ENCODE peak calls at places on chromosome 10, in eight cellular contexts. U is body of pancreas, O is psoas muscle, T is Panc1, N is small intestine, L is A549, A is tibial artery, D is tibial nerve. Y is an unnamed sample.

GRCh38 chr10:34377833-34378232 is 437.3 kb downstream of the PARD3 start:
- DNase-seq in U (no peak), O (no peak), T (no peak), N (no peak), L (no peak), A (no peak), D (no peak), Y (no peak)

GRCh38 chr10:72784551-72785421 is 92.8 kb downstream of the MCU start:
- DNase-seq in U (peak), O (peak), T (peak), N (no peak), L (peak), A (peak), D (peak), Y (no peak)

GRCh38 chr10:80176526-80176925 is 28.8 kb downstream of the ANXA11 start:
- DNase-seq in U (no peak), O (no peak), T (no peak), N (no peak), L (no peak), A (no peak), D (no peak), Y (no peak)

GRCh38 chr10:101038486-101038885 is 7.5 kb downstream of the SFXN3 start:
- DNase-seq in U (no peak), O (no peak), T (no peak), N (no peak), L (no peak), A (no peak), D (no peak), Y (no peak)

GRCh38 chr10:132412316-132413192 is 15.6 kb downstream of the PWWP2B start:
- DNase-seq in U (peak), O (peak), T (no peak), N (no peak), L (no peak), A (no peak), D (no peak), Y (peak)

GRCh38 chr10:127426746-127427145 is 122.4 kb upstream of the NPS start:
- DNase-seq in U (no peak), O (no peak), T (no peak), N (no peak), L (no peak), A (no peak), D (no peak), Y (no peak)

GRCh38 chr10:81479316-81479715 is 395.7 kb upstream of the NRG3 start:
- DNase-seq in U (no peak), O (no peak), T (no peak), N (no peak), L (peak), A (no peak), D (no peak), Y (no peak)

GRCh38 chr10:19250542-19250941 is 201.9 kb downstream of the MALRD1 start:
- DNase-seq in U (no peak), O (no peak), T (no peak), N (no peak), L (no peak), A (no peak), D (no peak), Y (no peak)

GRCh38 chr10:1403508-1404230 is 333.7 kb downstream of the ADARB2 start:
- DNase-seq in U (no peak), O (no peak), T (no peak), N (no peak), L (no peak), A (peak), D (no peak), Y (no peak)

GRCh38 chr10:110005716-110006115 is 2.1 kb upstream of the ADD3 start:
- DNase-seq in U (peak), O (no peak), T (no peak), N (peak), L (peak), A (peak), D (peak), Y (peak)

GRCh38 chr10:34985823-34986222 is 104.3 kb downstream of the CUL2 start:
- DNase-seq in U (no peak), O (no peak), T (no peak), N (peak), L (peak), A (no peak), D (no peak), Y (no peak)

GRCh38 chr10:49161411-49161997 is 26.7 kb downstream of the TMEM273 start:
- DNase-seq in U (no peak), O (no peak), T (no peak), N (peak), L (peak), A (peak), D (no peak), Y (no peak)

GRCh38 chr10:21895932-21896331 is 107.6 kb downstream of the DNAJC1 start:
- DNase-seq in U (no peak), O (no peak), T (no peak), N (no peak), L (no peak), A (no peak), D (no peak), Y (no peak)

GRCh38 chr10:3165196-3165595 is 7.4 kb downstream of the PITRM1 start:
- DNase-seq in U (no peak), O (no peak), T (no peak), N (no peak), L (no peak), A (no peak), D (no peak), Y (no peak)

GRCh38 chr10:132276706-132277105 is 31.0 kb downstream of the STK32C start:
- DNase-seq in U (no peak), O (no peak), T (no peak), N (no peak), L (no peak), A (no peak), D (no peak), Y (no peak)

GRCh38 chr10:86872757-86873156 is 84.7 kb downstream of the MMRN2 start:
- DNase-seq in U (no peak), O (no peak), T (no peak), N (no peak), L (no peak), A (no peak), D (peak), Y (no peak)

GRCh38 chr10:95873139-95873538 is 34.6 kb upstream of the CC2D2B start:
- DNase-seq in U (no peak), O (no peak), T (no peak), N (no peak), L (no peak), A (no peak), D (no peak), Y (no peak)
- H3K27ac ChIP-seq in U (no peak), O (no peak), T (no peak), N (no peak), L (no peak), A (no peak), D (no peak), Y (no peak)

GRCh38 chr10:5532231-5532605 is 7.5 kb downstream of the CALML3 start:
- DNase-seq in U (peak), O (peak), T (no peak), N (no peak), L (no peak), A (peak), D (no peak), Y (no peak)

GRCh38 chr10:5530412-5530806 is 5.6 kb downstream of the CALML3 start:
- DNase-seq in U (peak), O (peak), T (no peak), N (no peak), L (no peak), A (peak), D (no peak), Y (peak)

GRCh38 chr10:5530846-5531557 is 6.2 kb downstream of the CALML3 start:
- DNase-seq in U (peak), O (peak), T (no peak), N (no peak), L (no peak), A (peak), D (no peak), Y (peak)

GRCh38 chr10:5532618-5533097 is 7.9 kb downstream of the CALML3 start:
- DNase-seq in U (peak), O (no peak), T (no peak), N (no peak), L (no peak), A (peak), D (no peak), Y (peak)

GRCh38 chr10:5531558-5532230 is 6.9 kb downstream of the CALML3 start:
- DNase-seq in U (peak), O (peak), T (no peak), N (no peak), L (no peak), A (peak), D (no peak), Y (no peak)
- H3K27ac ChIP-seq in U (no peak), O (no peak), T (no peak), N (no peak), L (no peak), A (peak), D (no peak), Y (no peak)

GRCh38 chr10:11823122-11823988 is at the start of gene PROSER2:
- DNase-seq in U (peak), O (peak), T (no peak), N (peak), L (peak), A (no peak), D (peak), Y (peak)

GRCh38 chr10:11823989-11824346 is 812 bp downstream of the PROSER2 start:
- DNase-seq in U (no peak), O (no peak), T (no peak), N (no peak), L (no peak), A (no peak), D (no peak), Y (no peak)

GRCh38 chr10:11824376-11824775 is 1.2 kb downstream of the PROSER2 start:
- DNase-seq in U (no peak), O (no peak), T (no peak), N (no peak), L (no peak), A (no peak), D (no peak), Y (no peak)

GRCh38 chr10:11822031-11822756 is 962 bp upstream of the PROSER2 start:
- DNase-seq in U (no peak), O (no peak), T (no peak), N (no peak), L (no peak), A (no peak), D (no peak), Y (no peak)

DNA sequence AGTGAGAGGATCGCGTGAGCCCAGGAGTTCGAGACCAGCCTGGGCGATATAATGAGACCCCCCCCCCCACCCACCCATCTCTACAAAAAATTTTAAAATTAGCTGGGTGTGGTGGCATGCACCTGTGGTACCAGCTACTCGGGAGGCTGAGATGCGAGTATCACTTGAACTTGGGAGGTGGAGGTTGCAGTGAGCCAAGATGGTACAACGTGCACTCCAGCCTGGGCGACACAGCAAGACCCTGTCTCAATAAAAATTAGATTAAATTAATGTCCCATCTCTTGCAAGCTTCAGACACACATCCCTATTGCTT is 391 bp upstream of the PROSER2 start:
- DNase-seq in U (no peak), O (no peak), T (no peak), N (no peak), L (no peak), A (no peak), D (no peak), Y (no peak)
- H3K27ac ChIP-seq in U (peak), O (no peak), T (no peak), N (no peak), L (peak), A (no peak), D (peak), Y (peak)

DNA sequence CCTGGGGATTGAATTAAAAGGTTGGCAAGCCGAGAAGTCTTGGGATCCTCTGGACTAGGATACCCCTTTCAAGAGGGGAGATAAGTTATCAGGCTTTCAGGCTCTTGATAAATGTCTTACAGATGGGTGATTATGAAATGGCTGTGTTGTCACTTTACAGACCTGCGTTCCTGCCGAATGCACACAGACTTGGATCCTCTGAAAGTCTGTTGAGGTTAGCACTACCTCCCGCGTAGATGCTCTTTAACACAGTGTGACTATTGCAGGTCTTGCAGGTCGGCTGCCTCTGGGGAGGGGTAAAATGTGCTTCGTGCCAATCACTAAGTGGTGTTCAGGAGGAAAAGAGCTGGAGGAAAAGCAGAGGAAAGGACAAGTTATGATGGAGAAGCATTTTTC is 473.4 kb upstream of the AKR1E2 start:
- DNase-seq in U (peak), O (peak), T (no peak), N (no peak), L (no peak), A (peak), D (peak), Y (no peak)
- H3K27ac ChIP-seq in U (no peak), O (no peak), T (peak), N (no peak), L (peak), A (peak), D (peak), Y (no peak)

DNA sequence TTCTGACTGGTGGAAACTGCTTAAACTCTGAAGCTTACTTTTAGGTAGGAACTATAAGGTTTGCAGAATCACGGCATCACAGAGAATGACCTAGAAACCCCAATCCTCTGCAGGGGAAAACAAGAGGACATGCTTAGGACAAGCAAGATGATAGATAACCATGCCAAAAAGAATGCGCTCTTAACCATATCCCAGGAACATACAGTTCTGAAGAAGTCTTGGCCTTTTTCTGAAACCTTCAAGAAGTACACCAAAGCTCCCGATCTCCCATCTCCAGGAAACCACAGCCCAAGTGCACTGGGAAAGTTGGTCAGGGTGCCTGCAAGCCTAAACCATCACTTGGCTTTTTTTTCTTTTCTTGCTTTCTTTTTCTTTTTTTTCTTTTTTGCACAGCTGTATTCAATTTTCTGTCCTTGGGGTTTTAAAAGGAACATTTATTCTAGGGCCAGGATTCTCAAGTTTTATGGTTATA is 12.2 kb upstream of the SVIL start:
- DNase-seq in U (no peak), O (no peak), T (no peak), N (peak), L (no peak), A (no peak), D (peak), Y (no peak)
- H3K27ac ChIP-seq in U (no peak), O (peak), T (no peak), N (no peak), L (peak), A (peak), D (peak), Y (peak)

DNA sequence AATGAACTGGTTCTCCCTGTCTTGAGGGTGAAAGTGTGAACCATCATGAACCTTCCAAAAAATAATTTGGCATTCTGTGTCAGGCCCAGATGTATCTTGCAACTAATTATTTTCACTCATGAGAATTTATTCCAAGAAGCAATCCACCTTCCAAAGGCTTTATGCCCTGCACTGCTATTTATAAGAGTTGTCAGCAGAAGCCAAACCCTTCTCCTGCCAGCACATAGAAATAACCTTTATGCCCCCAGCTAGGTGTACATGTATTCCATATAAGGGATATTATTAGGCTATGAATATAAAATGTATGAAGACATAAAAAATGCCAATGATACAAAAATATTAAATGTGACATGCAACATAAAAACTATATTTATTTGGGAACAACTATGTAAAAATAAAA is 69.0 kb upstream of the GDF10 start:
- DNase-seq in U (no peak), O (no peak), T (no peak), N (no peak), L (no peak), A (no peak), D (no peak), Y (no peak)
- H3K27ac ChIP-seq in U (no peak), O (no peak), T (no peak), N (no peak), L (no peak), A (no peak), D (no peak), Y (no peak)

GRCh38 chr10:126042906-126043305 is 146.5 kb downstream of the FANK1 start:
- DNase-seq in U (no peak), O (no peak), T (no peak), N (no peak), L (no peak), A (no peak), D (no peak), Y (peak)
- H3K27ac ChIP-seq in U (no peak), O (no peak), T (no peak), N (no peak), L (no peak), A (no peak), D (no peak), Y (peak)

GRCh38 chr10:75546004-75546403 is 114.6 kb downstream of the LRMDA start:
- DNase-seq in U (peak), O (no peak), T (no peak), N (no peak), L (no peak), A (no peak), D (no peak), Y (no peak)

GRCh38 chr10:75550191-75550590 is 118.8 kb downstream of the LRMDA start:
- DNase-seq in U (no peak), O (no peak), T (no peak), N (no peak), L (no peak), A (no peak), D (no peak), Y (no peak)

GRCh38 chr10:75544923-75545322 is 113.5 kb downstream of the LRMDA start:
- DNase-seq in U (no peak), O (no peak), T (no peak), N (no peak), L (no peak), A (no peak), D (no peak), Y (no peak)

GRCh38 chr10:75545333-75545732 is 113.9 kb downstream of the LRMDA start:
- DNase-seq in U (no peak), O (no peak), T (no peak), N (no peak), L (no peak), A (no peak), D (no peak), Y (no peak)

DNA sequence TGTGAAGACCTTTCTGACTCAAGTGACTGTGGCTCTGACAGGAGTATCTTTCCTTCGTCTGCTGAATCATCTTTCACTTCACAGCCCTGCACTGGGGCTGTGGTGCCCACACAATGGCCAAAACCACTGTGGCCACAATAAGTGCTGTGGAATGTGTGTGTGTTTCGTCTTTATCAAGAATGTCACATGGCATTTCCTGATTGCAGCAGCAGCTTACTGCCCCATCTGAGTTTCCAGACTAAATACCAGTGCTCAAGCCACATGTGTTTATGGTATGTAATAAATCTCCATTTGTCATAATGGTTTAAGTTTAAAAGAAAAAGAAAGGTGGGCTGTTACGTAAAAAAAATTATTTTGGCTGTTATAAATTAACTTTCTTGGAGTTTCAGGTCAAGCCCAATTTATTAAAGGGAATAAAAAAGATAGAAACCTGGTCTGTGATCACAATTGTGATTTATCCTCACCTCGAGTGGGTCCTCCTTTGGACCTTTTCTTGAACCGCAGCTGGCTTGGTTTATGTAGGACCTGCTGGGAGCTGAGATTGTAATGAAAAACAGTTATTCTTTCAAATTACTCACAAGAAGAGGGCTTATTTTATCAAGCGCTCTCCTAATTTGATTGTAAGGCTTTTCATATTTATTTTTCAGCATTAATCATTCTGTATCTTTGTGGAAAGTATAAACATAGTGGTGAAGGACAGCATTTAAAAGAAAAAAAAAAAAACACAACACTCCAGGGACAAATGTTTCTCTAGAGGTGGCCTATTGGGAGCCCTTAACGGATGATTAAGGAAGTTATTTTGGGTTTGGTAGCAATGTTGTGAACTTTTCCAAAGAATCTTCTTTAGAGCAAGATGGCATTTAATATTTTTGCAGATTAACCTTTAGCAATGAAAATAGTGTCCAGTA is 116.2 kb downstream of the LRMDA start:
- DNase-seq in U (no peak), O (no peak), T (no peak), N (no peak), L (no peak), A (no peak), D (no peak), Y (no peak)
- H3K27ac ChIP-seq in U (no peak), O (no peak), T (no peak), N (no peak), L (no peak), A (peak), D (no peak), Y (no peak)

GRCh38 chr10:60479305-60480020 is 89.8 kb upstream of the ANK3 start:
- DNase-seq in U (no peak), O (no peak), T (no peak), N (no peak), L (no peak), A (no peak), D (no peak), Y (no peak)
- H3K27ac ChIP-seq in U (no peak), O (no peak), T (peak), N (no peak), L (peak), A (no peak), D (peak), Y (no peak)

Y was measured in left lung.